ENCODE peak calls at places on chromosome 9, in four cellular contexts. F, U, A and J are unnamed samples.

GRCh38 chr9:83582026-83582425 is 40.9 kb upstream of the IDNK start:
- DNase-seq in U (peak; percentile 47), F (no peak), A (no peak), J (no peak)

GRCh38 chr9:94922691-94923107 is 196.2 kb downstream of the AOPEP start:
- DNase-seq in U (no peak), A (no peak), F (no peak), J (no peak)

GRCh38 chr9:114015607-114016006 is 62.5 kb downstream of the AMBP start:
- DNase-seq in F (no peak), A (no peak), U (no peak), J (no peak)

GRCh38 chr9:131270171-131271015 is 5.9 kb downstream of the FAM78A start:
- DNase-seq in A (peak; percentile 91), U (no peak), F (peak; percentile 82), J (peak; percentile 68)

GRCh38 chr9:5112109-5112592 is 73.3 kb downstream of the INSL6 start:
- DNase-seq in A (no peak), U (no peak), F (no peak), J (no peak)

GRCh38 chr9:131111854-131112311 is 13.5 kb upstream of the NUP214 start:
- DNase-seq in F (no peak), A (no peak), U (no peak), J (no peak)

GRCh38 chr9:135809166-135809565 is 98.2 kb downstream of the CAMSAP1 start:
- DNase-seq in F (no peak), U (no peak), A (no peak), J (no peak)

GRCh38 chr9:21919377-21920362 is 74.5 kb downstream of the CDKN2A start:
- DNase-seq in U (peak; percentile 29), F (peak; percentile 60), A (no peak), J (no peak)

GRCh38 chr9:135227641-135228251 is 140.3 kb downstream of the OLFM1 start:
- DNase-seq in U (no peak), F (no peak), A (peak; percentile 21), J (no peak)

GRCh38 chr9:113712053-113712452 is 164.1 kb upstream of the ZNF618 start:
- DNase-seq in F (no peak), U (no peak), A (no peak), J (no peak)

GRCh38 chr9:89739531-89740315 is 134.9 kb downstream of the GADD45G start:
- DNase-seq in F (peak; percentile 43), U (no peak), A (no peak), J (peak; percentile 50)

GRCh38 chr9:73042155-73042554 is 89.3 kb upstream of the ALDH1A1 start:
- DNase-seq in U (no peak), A (no peak), F (no peak), J (no peak)

GRCh38 chr9:534886-535285 is 306.6 kb upstream of the DMRT1 start:
- DNase-seq in U (no peak), A (peak; percentile 69), F (no peak), J (no peak)

GRCh38 chr9:131692612-131692976 is 47.3 kb downstream of the RAPGEF1 start:
- DNase-seq in A (no peak), U (peak; percentile 86), F (no peak), J (no peak)

GRCh38 chr9:137672907-137673791 is 54.3 kb downstream of the EHMT1 start:
- DNase-seq in A (peak; percentile 47), U (peak; percentile 20), F (peak; percentile 84), J (peak; percentile 84)

GRCh38 chr9:135614821-135615665 is 24.3 kb downstream of the GLT6D1 start:
- DNase-seq in F (no peak), A (no peak), U (no peak), J (no peak)

GRCh38 chr9:137742698-137743097 is 123.9 kb downstream of the EHMT1 start:
- DNase-seq in U (no peak), F (no peak), A (no peak), J (no peak)

GRCh38 chr9:34612788-34613390 is 992 bp upstream of the RPP25L start:
- DNase-seq in F (peak; percentile 79), U (no peak), A (peak; percentile 80), J (peak; percentile 81)

GRCh38 chr9:130143974-130144373 is 28.2 kb upstream of the NCS1 start:
- DNase-seq in U (no peak), A (peak; percentile 67), F (no peak), J (no peak)

GRCh38 chr9:71812385-71812784 is 44.1 kb upstream of the CEMIP2 start:
- DNase-seq in F (no peak), A (peak; percentile 53), U (no peak), J (no peak)

GRCh38 chr9:76403352-76403751 is 9.1 kb upstream of the RFK start:
- DNase-seq in F (peak; percentile 76), A (no peak), U (peak; percentile 31), J (peak; percentile 48)

GRCh38 chr9:109117856-109118801 is 1.6 kb downstream of the TMEM245 start:
- DNase-seq in F (no peak), A (peak; percentile 58), U (peak; percentile 95), J (no peak)

GRCh38 chr9:38012767-38013450 is 56.1 kb downstream of the SHB start:
- DNase-seq in F (no peak), A (no peak), U (no peak), J (no peak)
- TF ChIP-seq CTCF in F (no peak), A (no peak), U (no peak), J (no peak)

GRCh38 chr9:122930933-122931850 is at the start of gene ZBTB26:
- DNase-seq in F (peak; percentile 94), A (peak; percentile 97), U (peak; percentile 48), J (peak; percentile 95)
- TF ChIP-seq CTCF in F (no peak), A (no peak), U (no peak), J (no peak)

GRCh38 chr9:121743441-121744001 is 92.1 kb downstream of the DAB2IP start:
- DNase-seq in F (no peak), U (peak; percentile 49), A (peak; percentile 90), J (no peak)
- TF ChIP-seq CTCF in F (no peak), U (peak; percentile 9), A (no peak), J (no peak)

DNA sequence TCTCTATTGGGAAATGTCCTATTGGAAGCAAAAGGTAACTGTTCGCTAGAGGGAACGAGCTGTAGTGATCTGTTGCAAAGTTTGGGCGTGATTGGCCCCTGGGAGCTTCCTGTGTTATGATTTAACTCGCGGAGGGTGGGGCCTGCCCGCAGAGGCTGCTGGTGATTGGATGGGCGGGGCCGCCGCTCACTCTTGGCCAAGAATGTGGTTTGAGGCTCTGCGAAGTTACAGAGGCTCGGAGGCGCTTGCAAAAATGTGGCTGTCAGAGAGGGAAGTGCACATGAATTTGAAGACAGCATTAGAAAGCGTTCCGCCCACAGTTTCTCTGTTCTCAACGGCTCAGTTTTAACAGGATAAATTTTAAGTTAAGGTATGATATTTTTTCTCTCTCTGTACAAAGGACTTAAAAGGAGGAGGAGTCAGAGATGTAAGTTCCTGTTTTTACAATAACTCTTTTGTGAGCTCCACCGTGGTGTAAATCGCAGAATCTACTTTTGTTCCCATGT is 46.9 kb downstream of the CNTRL start:
- DNase-seq in A (peak; percentile 97), U (peak; percentile 73), F (peak; percentile 96), J (peak; percentile 86)
- TF ChIP-seq CTCF in A (peak; percentile 36), U (peak; percentile 17), F (no peak), J (no peak)

DNA sequence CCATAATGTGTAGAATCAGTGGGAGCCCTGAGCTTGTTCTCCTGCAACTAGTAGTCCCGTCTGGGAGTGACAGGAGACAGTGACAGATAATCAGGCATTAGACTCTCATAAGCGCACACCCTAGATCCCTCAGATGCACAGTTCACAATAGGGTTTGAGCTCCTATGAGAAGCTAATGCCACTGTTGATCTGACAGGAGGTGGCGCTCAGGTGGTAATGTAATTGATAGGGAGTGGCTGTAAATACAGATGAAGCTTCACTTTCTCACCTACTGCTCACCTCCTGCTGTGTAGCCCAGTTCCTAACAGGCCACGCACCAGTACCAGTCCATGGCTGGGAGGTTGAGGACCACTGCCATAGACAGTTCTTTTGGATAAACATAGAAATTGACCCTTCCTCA is 188.7 kb downstream of the ROR2 start:
- DNase-seq in A (no peak), U (no peak), F (no peak), J (no peak)
- TF ChIP-seq CTCF in A (no peak), U (no peak), F (no peak), J (no peak)

DNA sequence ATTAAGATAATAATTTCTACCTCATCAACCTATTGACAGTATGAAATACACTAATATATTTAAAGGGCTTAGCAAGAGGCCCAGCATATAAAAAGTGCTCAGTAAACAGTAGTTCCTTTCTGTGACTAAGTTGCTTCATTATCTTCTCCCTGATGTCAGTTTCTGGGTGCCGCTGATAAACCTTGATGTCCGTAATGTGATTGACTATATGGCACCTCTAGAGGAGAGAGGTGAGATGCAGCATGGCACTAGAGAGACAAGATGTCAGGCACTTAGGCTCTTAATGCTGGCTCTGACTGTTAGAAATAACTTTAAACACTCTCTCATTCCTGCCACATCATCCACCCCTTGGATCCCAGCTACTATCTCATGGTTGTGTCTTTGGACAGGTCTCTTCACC is 455.9 kb upstream of the KLF4 start:
- DNase-seq in U (no peak), A (no peak), F (no peak), J (no peak)
- TF ChIP-seq CTCF in U (no peak), A (no peak), F (no peak), J (no peak)

GRCh38 chr9:105415344-105415980 is 32.4 kb upstream of the FSD1L start:
- DNase-seq in U (no peak), F (peak; percentile 79), A (no peak), J (peak; percentile 66)
- TF ChIP-seq CTCF in U (peak; percentile 95), F (peak; percentile 84), A (peak; percentile 85), J (peak; percentile 69)